ENCODE peak calls at places on chromosome 13, in five cellular contexts. One of them, this sample, is unnamed.

GRCh38 chr13:94950303-94950702 is 238.0 kb upstream of the SOX21 start:
- DNase-seq in stimulated activated CD4-positive, alpha-beta T cell treated with anti-CD3 and anti-CD28 coated beads, Interleukin-15, amount 100 ng/mL, for 1 hour: no peak
- DNase-seq in OCI-LY7: no peak
- DNase-seq in Daoy: no peak
- DNase-seq in mammary epithelial cell: no peak
- DNase-seq in this sample: no peak

GRCh38 chr13:78657699-78658629 is 991 bp downstream of the OBI1 start:
- DNase-seq in Daoy: no peak
- DNase-seq in mammary epithelial cell: peak; percentile 0
- DNase-seq in OCI-LY7: peak; percentile 14
- DNase-seq in stimulated activated CD4-positive, alpha-beta T cell treated with anti-CD3 and anti-CD28 coated beads, Interleukin-15, amount 100 ng/mL, for 1 hour: no peak
- DNase-seq in this sample: no peak

GRCh38 chr13:112522578-112522977 is 65.4 kb downstream of the TUBGCP3 start:
- DNase-seq in stimulated activated CD4-positive, alpha-beta T cell treated with anti-CD3 and anti-CD28 coated beads, Interleukin-15, amount 100 ng/mL, for 1 hour: no peak
- DNase-seq in OCI-LY7: no peak
- DNase-seq in mammary epithelial cell: peak; percentile 6
- DNase-seq in Daoy: no peak
- DNase-seq in this sample: no peak

GRCh38 chr13:34017231-34017630 is 199.3 kb downstream of the RFC3 start:
- DNase-seq in OCI-LY7: no peak
- DNase-seq in stimulated activated CD4-positive, alpha-beta T cell treated with anti-CD3 and anti-CD28 coated beads, Interleukin-15, amount 100 ng/mL, for 1 hour: no peak
- DNase-seq in Daoy: no peak
- DNase-seq in mammary epithelial cell: peak; percentile 90
- DNase-seq in this sample: no peak

GRCh38 chr13:77751513-77752456 is 54.3 kb downstream of the SLAIN1 start:
- DNase-seq in mammary epithelial cell: peak; percentile 21
- DNase-seq in OCI-LY7: peak; percentile 67
- DNase-seq in Daoy: peak; percentile 30
- DNase-seq in stimulated activated CD4-positive, alpha-beta T cell treated with anti-CD3 and anti-CD28 coated beads, Interleukin-15, amount 100 ng/mL, for 1 hour: no peak
- DNase-seq in this sample: no peak

GRCh38 chr13:110388141-110388943 is 81.3 kb downstream of the COL4A2 start:
- DNase-seq in stimulated activated CD4-positive, alpha-beta T cell treated with anti-CD3 and anti-CD28 coated beads, Interleukin-15, amount 100 ng/mL, for 1 hour: no peak
- DNase-seq in OCI-LY7: no peak
- DNase-seq in Daoy: peak; percentile 86
- DNase-seq in mammary epithelial cell: peak; percentile 58
- DNase-seq in this sample: no peak

GRCh38 chr13:48975101-48975925 is at the start of gene FNDC3A:
- DNase-seq in OCI-LY7: peak; percentile 72
- DNase-seq in mammary epithelial cell: peak; percentile 54
- DNase-seq in Daoy: peak; percentile 21
- DNase-seq in stimulated activated CD4-positive, alpha-beta T cell treated with anti-CD3 and anti-CD28 coated beads, Interleukin-15, amount 100 ng/mL, for 1 hour: no peak
- DNase-seq in this sample: no peak

GRCh38 chr13:45055198-45055901 is 65.0 kb upstream of the GTF2F2 start:
- DNase-seq in stimulated activated CD4-positive, alpha-beta T cell treated with anti-CD3 and anti-CD28 coated beads, Interleukin-15, amount 100 ng/mL, for 1 hour: no peak
- DNase-seq in mammary epithelial cell: peak; percentile 94
- DNase-seq in Daoy: peak; percentile 82
- DNase-seq in OCI-LY7: no peak
- DNase-seq in this sample: no peak

GRCh38 chr13:41956272-41956671 is 4.6 kb downstream of the VWA8 start:
- DNase-seq in OCI-LY7: no peak
- DNase-seq in stimulated activated CD4-positive, alpha-beta T cell treated with anti-CD3 and anti-CD28 coated beads, Interleukin-15, amount 100 ng/mL, for 1 hour: no peak
- DNase-seq in mammary epithelial cell: no peak
- DNase-seq in Daoy: no peak
- DNase-seq in this sample: no peak

GRCh38 chr13:110676511-110677204 is 29.3 kb downstream of the CARS2 start:
- DNase-seq in stimulated activated CD4-positive, alpha-beta T cell treated with anti-CD3 and anti-CD28 coated beads, Interleukin-15, amount 100 ng/mL, for 1 hour: no peak
- DNase-seq in OCI-LY7: peak; percentile 61
- DNase-seq in mammary epithelial cell: no peak
- DNase-seq in Daoy: no peak
- DNase-seq in this sample: no peak

This sample was measured in type B pancreatic cell.